ENCODE peak calls at places on chromosomes 2 and 18, in eight cellular contexts. T, E, V, S, X, O, G and F are unnamed samples. For H3K27me3, the result is how much of the 10 kb centered on the place peaks cover.

GRCh38 chr2:7707723-7708122 is 790.5 kb downstream of the RNF144A start:
- DNase-seq in S (no peak), G (no peak), X (no peak), V (no peak), T (no peak), E (no peak), O (no peak), F (no peak)

GRCh38 chr2:68594674-68595492 is 48.5 kb upstream of the PROKR1 start:
- DNase-seq in T (peak), E (no peak), V (peak), O (no peak), X (peak), S (peak), G (no peak), F (peak)

GRCh38 chr2:185208261-185208660 is 530.3 kb upstream of the FSIP2 start:
- DNase-seq in E (no peak), V (peak), S (no peak), T (no peak), O (no peak), X (peak), G (no peak), F (peak)

GRCh38 chr18:47969851-47970250 is 39.4 kb upstream of the SMAD2 start:
- DNase-seq in G (no peak), E (no peak), T (no peak), V (no peak), O (no peak), S (no peak), X (no peak), F (no peak)

GRCh38 chr2:58376592-58376991 is 135.5 kb upstream of the FANCL start:
- DNase-seq in V (no peak), E (no peak), O (no peak), S (no peak), G (no peak), X (no peak), T (no peak), F (no peak)

GRCh38 chr2:46893231-46893943 is 22.2 kb downstream of the MCFD2 start:
- DNase-seq in E (no peak), O (no peak), T (no peak), X (no peak), S (no peak), G (no peak), V (no peak), F (no peak)

GRCh38 chr18:70149616-70150301 is 55.7 kb downstream of the RTTN start:
- DNase-seq in V (no peak), O (no peak), T (no peak), E (no peak), G (no peak), S (no peak), X (no peak), F (peak)

GRCh38 chr2:197306024-197306690 is 4.4 kb downstream of the ANKRD44 start:
- DNase-seq in X (no peak), O (no peak), T (no peak), V (no peak), S (no peak), G (no peak), E (no peak), F (no peak)

DNA sequence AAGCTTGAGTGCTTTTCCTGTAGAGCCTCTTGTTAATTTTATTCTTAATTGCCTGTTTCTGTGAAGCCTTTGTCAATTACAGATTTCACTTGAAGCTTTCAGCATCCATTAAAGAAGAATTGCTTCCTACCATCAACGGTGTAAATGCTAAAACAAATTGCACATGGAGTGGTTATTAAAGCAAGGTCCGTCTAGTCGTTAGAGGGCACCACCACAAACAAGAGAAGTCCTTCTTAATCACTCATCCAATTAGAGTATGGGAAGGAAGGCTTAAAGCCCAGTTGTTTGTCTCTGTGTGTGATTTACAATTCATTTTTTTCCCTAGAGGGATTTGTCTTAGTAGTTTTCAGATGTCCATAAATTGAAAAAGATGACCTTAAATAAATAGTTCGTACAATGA is 1.6 kb downstream of the KCNJ3 start:
- DNase-seq in G (no peak), V (peak), S (no peak), T (no peak), X (no peak), O (no peak), E (no peak), F (no peak)
- H3K27me3 ChIP-seq in G (under half), V (under half), S (under half), T (under half), X (under half), O (under half), E (under half), F (under half)

DNA sequence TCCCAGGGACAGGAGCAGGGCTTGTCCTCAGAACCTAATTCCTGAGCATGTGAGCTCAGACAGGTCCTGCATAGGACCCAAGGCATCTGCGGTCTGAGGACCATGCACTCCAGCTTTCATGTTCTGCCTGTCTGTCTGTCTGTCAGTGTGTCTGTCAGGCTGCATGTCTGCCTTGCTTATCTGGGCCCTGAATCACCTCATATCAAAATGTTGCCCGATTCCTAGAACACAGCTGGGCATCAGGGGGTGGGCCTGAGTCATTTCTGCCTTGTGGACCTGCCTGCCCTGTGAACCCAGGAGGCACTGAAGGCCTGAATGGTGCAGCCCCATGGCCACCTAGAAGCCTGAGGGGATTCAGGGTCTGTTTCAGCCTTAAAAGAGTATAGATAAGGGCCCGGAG is 22.1 kb downstream of the INHBB start:
- DNase-seq in E (no peak), S (no peak), O (no peak), T (no peak), X (no peak), G (no peak), V (no peak), F (no peak)
- H3K4me3 ChIP-seq in E (no peak), S (no peak), O (no peak), T (no peak), X (no peak), G (no peak), V (no peak), F (no peak)

GRCh38 chr2:241036964-241037421 is 38.6 kb downstream of the SNED1 start:
- DNase-seq in O (no peak), V (peak), G (no peak), S (no peak), E (no peak), T (no peak), X (no peak), F (no peak)

GRCh38 chr2:241037498-241037897 is 39.1 kb downstream of the SNED1 start:
- DNase-seq in X (no peak), S (no peak), T (no peak), V (peak), E (no peak), O (no peak), G (no peak), F (no peak)

GRCh38 chr2:241040081-241040803 is 41.8 kb downstream of the SNED1 start:
- DNase-seq in X (no peak), V (peak), O (no peak), E (no peak), T (no peak), G (no peak), S (no peak), F (no peak)

GRCh38 chr2:241039416-241039815 is 41.0 kb downstream of the SNED1 start:
- DNase-seq in S (no peak), V (peak), X (no peak), T (no peak), E (no peak), O (no peak), G (no peak), F (no peak)

DNA sequence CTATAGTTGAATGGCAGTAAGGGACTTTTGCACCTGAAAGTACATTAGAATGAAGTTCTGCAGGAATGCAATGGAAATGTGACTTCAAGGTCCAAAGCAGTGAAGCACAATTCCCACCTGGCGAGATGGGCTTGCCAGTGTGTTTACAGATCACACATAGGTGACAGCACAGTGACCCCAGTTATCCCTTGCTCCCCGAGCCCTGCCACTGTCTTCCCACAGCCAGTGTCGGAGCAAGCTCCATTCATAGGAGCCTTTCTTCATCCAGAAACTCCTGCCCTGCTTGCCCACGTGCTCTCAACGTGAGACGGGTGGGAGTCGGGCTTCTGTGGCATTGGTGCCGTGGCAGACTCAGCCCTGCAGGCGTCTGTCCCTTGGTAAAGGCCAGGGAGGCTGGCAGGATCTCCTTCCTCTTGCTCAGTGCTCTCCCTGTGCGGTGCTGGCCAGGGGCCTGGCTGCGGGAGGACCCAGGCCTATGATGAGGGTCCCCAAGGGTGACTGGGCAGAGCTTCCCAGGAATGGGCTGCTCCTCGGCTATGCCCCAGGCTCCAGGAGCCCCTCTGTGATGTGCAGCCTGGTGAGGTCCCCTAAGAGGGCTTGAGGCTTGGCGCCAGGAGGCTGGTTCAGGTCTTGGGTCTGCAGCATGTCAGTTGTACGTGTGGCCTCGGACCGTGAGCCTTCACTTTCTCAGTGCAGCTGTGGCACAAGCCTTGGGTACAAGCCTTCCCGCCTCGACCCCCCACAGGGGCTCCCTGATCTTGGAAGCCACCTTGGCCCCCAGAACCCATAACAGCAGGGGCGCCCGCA is 40.2 kb downstream of the SNED1 start:
- DNase-seq in X (no peak), T (no peak), O (no peak), S (no peak), V (peak), E (no peak), G (no peak), F (no peak)
- H3K27me3 ChIP-seq in X (under half), T (under half), O (half or more), S (under half), V (under half), E (under half), G (under half), F (under half)

DNA sequence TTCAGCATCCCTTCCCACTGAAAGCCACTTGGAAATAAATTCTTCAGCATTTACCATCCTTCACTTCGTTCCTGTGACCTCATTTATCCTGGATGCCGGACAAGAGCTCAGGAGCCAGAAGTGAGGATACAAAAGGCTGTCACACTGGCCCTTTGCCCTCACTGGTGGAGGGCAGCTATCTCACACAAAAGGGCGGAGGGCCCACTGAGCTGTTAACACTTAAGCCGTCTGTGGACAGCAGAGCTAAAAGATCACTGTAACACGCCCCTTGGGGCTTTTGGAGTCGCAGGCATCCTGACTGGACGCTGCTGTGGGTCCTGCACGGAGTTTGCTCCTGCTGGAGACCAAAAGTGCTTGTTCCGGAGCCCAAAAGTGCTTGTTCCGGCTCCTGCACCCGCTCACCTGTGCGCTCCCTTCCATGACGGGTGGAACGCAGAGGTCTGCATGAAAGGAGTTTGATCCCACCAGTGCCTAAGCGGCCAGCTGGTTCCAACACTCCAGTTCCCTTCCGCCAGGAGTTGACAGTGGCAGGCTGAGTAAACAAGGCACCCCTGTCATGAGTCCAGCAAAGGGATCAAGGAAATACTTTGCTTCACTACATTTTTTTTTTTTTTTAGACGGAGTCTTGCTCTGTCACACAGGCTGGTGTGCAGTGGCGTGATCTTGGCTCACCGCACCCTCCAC is 572.0 kb upstream of the LINC00305 start:
- DNase-seq in V (no peak), S (no peak), O (no peak), G (no peak), E (no peak), T (no peak), X (no peak), F (no peak)
- H3K4me3 ChIP-seq in V (no peak), S (no peak), O (no peak), G (no peak), E (no peak), T (no peak), X (no peak), F (no peak)

GRCh38 chr2:225038076-225038571 is 4.1 kb downstream of the DOCK10 start:
- DNase-seq in V (no peak), G (no peak), T (no peak), S (no peak), X (no peak), O (no peak), E (no peak), F (no peak)

GRCh38 chr2:225041210-225041870 is 928 bp downstream of the DOCK10 start:
- DNase-seq in O (no peak), S (no peak), E (peak), V (peak), G (no peak), T (peak), X (no peak), F (no peak)

GRCh38 chr2:225042800-225043167 is 516 bp upstream of the DOCK10 start:
- DNase-seq in O (no peak), G (no peak), S (no peak), T (no peak), V (no peak), E (no peak), X (no peak), F (no peak)

GRCh38 chr2:225040862-225041209 is 1.4 kb downstream of the DOCK10 start:
- DNase-seq in G (no peak), X (no peak), V (no peak), S (no peak), E (no peak), O (no peak), T (no peak), F (no peak)

DNA sequence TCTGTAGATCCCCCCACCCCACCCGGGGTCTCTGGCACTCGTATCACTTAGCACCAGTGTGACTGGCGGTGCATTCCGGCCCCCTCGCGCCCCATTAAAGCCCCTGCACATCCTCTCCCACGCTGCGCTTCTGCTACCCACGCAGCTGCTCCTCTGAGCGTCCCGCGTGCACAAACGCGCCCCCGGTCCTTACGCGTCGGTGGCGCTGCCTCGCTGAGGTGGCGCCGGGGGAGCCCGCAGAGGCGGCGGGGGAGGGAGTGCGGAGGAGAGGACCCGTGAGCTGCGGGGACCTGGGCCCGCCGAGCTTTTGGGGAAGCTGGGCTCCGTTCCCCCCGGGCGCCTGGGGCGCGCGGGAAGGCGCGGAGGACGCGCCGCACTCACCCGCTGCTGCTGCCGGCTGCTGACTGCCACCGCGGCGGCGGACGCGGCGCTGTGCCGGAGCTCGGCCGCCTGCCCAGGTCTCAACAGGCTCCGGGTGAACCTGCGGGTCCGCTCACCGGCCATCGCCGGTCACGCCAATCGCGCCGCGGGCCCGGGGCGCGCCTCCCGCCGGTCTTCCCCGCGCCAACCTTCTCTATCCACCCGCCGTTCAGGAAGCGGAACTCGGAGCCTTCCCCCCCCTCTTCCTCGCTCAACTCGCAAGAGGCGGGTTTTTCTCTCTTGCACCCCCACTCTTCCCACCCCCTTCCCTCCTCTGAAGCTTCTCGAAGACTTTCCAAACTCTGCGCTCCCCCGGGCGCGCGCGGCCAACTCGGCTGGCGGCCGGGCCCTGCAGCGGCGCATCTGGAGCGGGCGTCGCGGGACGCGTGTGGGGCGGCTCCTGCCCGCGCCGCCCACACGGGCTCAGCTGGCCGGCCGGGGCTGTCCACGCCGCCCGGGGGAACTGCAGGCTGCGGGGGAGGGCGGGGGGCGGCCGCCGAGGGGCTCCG is at the start of gene DOCK10:
- DNase-seq in E (peak), T (peak), O (no peak), G (peak), X (no peak), S (no peak), V (peak), F (no peak)
- H3K27me3 ChIP-seq in E (under half), T (under half), O (half or more), G (under half), X (under half), S (half or more), V (under half), F (under half)

DNA sequence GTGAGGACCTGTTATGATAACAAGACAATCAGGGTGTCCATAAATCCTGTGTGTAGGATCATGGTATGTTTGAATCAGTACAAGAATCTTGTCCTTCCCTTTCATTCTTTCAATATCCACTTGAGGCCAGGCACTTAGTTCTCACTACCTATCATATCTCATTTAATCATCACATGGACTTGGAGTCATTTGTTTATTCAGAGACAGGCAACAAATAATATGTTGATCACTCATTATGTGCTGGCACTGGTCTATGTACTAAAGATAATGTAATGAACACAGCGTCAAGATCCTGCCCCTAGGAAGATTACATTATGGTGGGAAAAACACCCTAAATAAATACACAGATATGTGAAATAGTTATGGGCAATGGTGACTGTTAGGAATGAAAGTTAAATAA is 342.6 kb downstream of the LPIN1 start:
- DNase-seq in S (no peak), G (no peak), T (no peak), O (no peak), X (no peak), V (no peak), E (no peak), F (no peak)
- H3K4me3 ChIP-seq in S (no peak), G (no peak), T (no peak), O (no peak), X (no peak), V (no peak), E (no peak), F (no peak)

GRCh38 chr2:95021847-95022246 is 3.7 kb upstream of the MAL start:
- DNase-seq in O (no peak), E (no peak), S (no peak), V (no peak), X (no peak), T (no peak), G (no peak), F (no peak)
- H3K27me3 ChIP-seq in O (under half), E (under half), S (half or more), V (under half), X (under half), T (under half), G (under half), F (under half)

DNA sequence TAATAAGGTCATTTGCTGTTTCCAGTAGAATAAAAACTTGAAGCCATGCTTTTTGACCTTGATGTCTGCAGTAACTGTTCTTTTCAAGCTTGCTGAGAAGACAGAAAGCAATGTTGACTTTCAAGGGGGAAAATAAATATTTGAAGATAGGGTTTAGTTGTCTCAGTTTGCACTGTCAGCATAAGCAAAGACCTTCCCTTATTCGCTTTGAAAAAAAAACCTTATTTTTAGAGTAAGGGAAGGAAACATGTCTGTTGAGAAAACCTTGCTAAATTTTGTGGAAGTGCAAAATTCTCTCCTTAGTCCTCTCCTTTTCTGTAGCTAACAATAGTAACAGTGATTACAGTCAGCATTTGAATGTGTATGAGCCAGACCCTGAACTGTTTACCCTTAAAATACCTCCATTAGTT is 43.1 kb downstream of the MAP4K4 start:
- DNase-seq in G (no peak), O (no peak), X (no peak), T (no peak), E (no peak), V (no peak), S (no peak), F (no peak)
- H3K4me3 ChIP-seq in G (no peak), O (no peak), X (no peak), T (no peak), E (no peak), V (no peak), S (no peak), F (no peak)

GRCh38 chr2:236404346-236404745 is 140.1 kb upstream of the ASB18 start:
- DNase-seq in T (no peak), O (no peak), G (no peak), X (no peak), V (no peak), E (no peak), S (no peak), F (no peak)

GRCh38 chr2:236405357-236405756 is 141.2 kb upstream of the ASB18 start:
- DNase-seq in V (no peak), X (no peak), G (no peak), E (no peak), O (no peak), S (no peak), T (no peak), F (no peak)

GRCh38 chr2:236403811-236404210 is 139.6 kb upstream of the ASB18 start:
- DNase-seq in O (no peak), T (no peak), E (no peak), G (no peak), S (no peak), V (no peak), X (no peak), F (no peak)

GRCh38 chr2:236402016-236402784 is 138.0 kb upstream of the ASB18 start:
- DNase-seq in E (no peak), T (no peak), S (no peak), X (no peak), V (no peak), O (no peak), G (no peak), F (no peak)

GRCh38 chr2:236403125-236403524 is 138.9 kb upstream of the ASB18 start:
- DNase-seq in T (no peak), X (no peak), G (no peak), O (no peak), V (no peak), S (no peak), E (no peak), F (no peak)
- H3K27me3 ChIP-seq in T (under half), X (under half), G (under half), O (half or more), V (under half), S (under half), E (under half), F (under half)